ENCODE peak calls at places on chromosomes 5 and 9, in six cellular contexts. One of them, this sample, is unnamed.

GRCh38 chr5:175694371-175695160 is 36.7 kb downstream of the HRH2 start:
- DNase-seq in renal cortical epithelial cell: no peak
- DNase-seq in stromal cell of bone marrow: no peak
- DNase-seq in SK-N-MC: no peak
- DNase-seq in NCI-H748 treated with DMSO at 0.1 percent for 48 hours: no peak
- DNase-seq in colonic mucosa: no peak
- DNase-seq in this sample: no peak

GRCh38 chr9:84669293-84670105 is at the start of gene NTRK2:
- DNase-seq in stromal cell of bone marrow: no peak
- DNase-seq in SK-N-MC: no peak
- DNase-seq in colonic mucosa: peak
- DNase-seq in NCI-H748 treated with DMSO at 0.1 percent for 48 hours: peak
- DNase-seq in renal cortical epithelial cell: no peak
- DNase-seq in this sample: no peak

GRCh38 chr9:98081477-98082219 is 25.1 kb downstream of the NANS start:
- DNase-seq in SK-N-MC: no peak
- DNase-seq in stromal cell of bone marrow: no peak
- DNase-seq in NCI-H748 treated with DMSO at 0.1 percent for 48 hours: no peak
- DNase-seq in renal cortical epithelial cell: peak
- DNase-seq in colonic mucosa: peak
- DNase-seq in this sample: peak

GRCh38 chr9:752201-752600 is 89.3 kb upstream of the DMRT1 start:
- DNase-seq in renal cortical epithelial cell: peak
- DNase-seq in colonic mucosa: no peak
- DNase-seq in NCI-H748 treated with DMSO at 0.1 percent for 48 hours: no peak
- DNase-seq in stromal cell of bone marrow: peak
- DNase-seq in SK-N-MC: no peak
- DNase-seq in this sample: peak

GRCh38 chr5:1875481-1875842 is 7.3 kb downstream of the IRX4 start:
- DNase-seq in SK-N-MC: no peak
- DNase-seq in stromal cell of bone marrow: no peak
- DNase-seq in NCI-H748 treated with DMSO at 0.1 percent for 48 hours: no peak
- DNase-seq in colonic mucosa: no peak
- DNase-seq in renal cortical epithelial cell: no peak
- DNase-seq in this sample: no peak

GRCh38 chr9:4740373-4740622 is 704 bp downstream of the AK3 start:
- DNase-seq in renal cortical epithelial cell: peak
- DNase-seq in SK-N-MC: no peak
- DNase-seq in NCI-H748 treated with DMSO at 0.1 percent for 48 hours: no peak
- DNase-seq in stromal cell of bone marrow: no peak
- DNase-seq in colonic mucosa: no peak
- DNase-seq in this sample: no peak

GRCh38 chr5:122183098-122183794 is 53.9 kb downstream of the ZNF474 start:
- DNase-seq in NCI-H748 treated with DMSO at 0.1 percent for 48 hours: no peak
- DNase-seq in renal cortical epithelial cell: peak
- DNase-seq in stromal cell of bone marrow: peak
- DNase-seq in SK-N-MC: no peak
- DNase-seq in colonic mucosa: peak
- DNase-seq in this sample: peak

GRCh38 chr9:122355336-122355875 is 15.4 kb upstream of the PTGS1 start:
- DNase-seq in SK-N-MC: no peak
- DNase-seq in colonic mucosa: no peak
- DNase-seq in renal cortical epithelial cell: no peak
- DNase-seq in stromal cell of bone marrow: no peak
- DNase-seq in NCI-H748 treated with DMSO at 0.1 percent for 48 hours: no peak
- DNase-seq in this sample: no peak

GRCh38 chr5:113166285-113166684 is 189.7 kb downstream of the DCP2 start:
- DNase-seq in SK-N-MC: no peak
- DNase-seq in renal cortical epithelial cell: no peak
- DNase-seq in NCI-H748 treated with DMSO at 0.1 percent for 48 hours: no peak
- DNase-seq in colonic mucosa: no peak
- DNase-seq in stromal cell of bone marrow: no peak
- DNase-seq in this sample: peak

GRCh38 chr5:5886812-5887486 is 464.5 kb downstream of the ICE1 start:
- DNase-seq in colonic mucosa: peak
- DNase-seq in SK-N-MC: no peak
- DNase-seq in stromal cell of bone marrow: no peak
- DNase-seq in NCI-H748 treated with DMSO at 0.1 percent for 48 hours: peak
- DNase-seq in renal cortical epithelial cell: no peak
- DNase-seq in this sample: no peak

GRCh38 chr5:132510076-132510475 is 19.5 kb upstream of the IRF1 start:
- DNase-seq in SK-N-MC: no peak
- DNase-seq in stromal cell of bone marrow: no peak
- DNase-seq in renal cortical epithelial cell: peak
- DNase-seq in NCI-H748 treated with DMSO at 0.1 percent for 48 hours: no peak
- DNase-seq in colonic mucosa: no peak
- DNase-seq in this sample: peak

GRCh38 chr5:35956429-35956828 is 18.0 kb upstream of the CAPSL start:
- DNase-seq in stromal cell of bone marrow: no peak
- DNase-seq in NCI-H748 treated with DMSO at 0.1 percent for 48 hours: no peak
- DNase-seq in SK-N-MC: no peak
- DNase-seq in colonic mucosa: no peak
- DNase-seq in renal cortical epithelial cell: peak
- DNase-seq in this sample: peak

GRCh38 chr9:137426018-137426681 is 3.0 kb downstream of the NOXA1 start:
- DNase-seq in renal cortical epithelial cell: no peak
- DNase-seq in NCI-H748 treated with DMSO at 0.1 percent for 48 hours: no peak
- DNase-seq in stromal cell of bone marrow: no peak
- DNase-seq in colonic mucosa: no peak
- DNase-seq in SK-N-MC: no peak
- DNase-seq in this sample: no peak

GRCh38 chr5:35861718-35862117 is 5.0 kb downstream of the IL7R start:
- DNase-seq in renal cortical epithelial cell: no peak
- DNase-seq in colonic mucosa: no peak
- DNase-seq in SK-N-MC: no peak
- DNase-seq in stromal cell of bone marrow: no peak
- DNase-seq in NCI-H748 treated with DMSO at 0.1 percent for 48 hours: no peak
- DNase-seq in this sample: no peak

GRCh38 chr9:14314929-14315753 is 1.2 kb upstream of the NFIB start:
- DNase-seq in stromal cell of bone marrow: peak
- DNase-seq in SK-N-MC: no peak
- DNase-seq in renal cortical epithelial cell: peak
- DNase-seq in NCI-H748 treated with DMSO at 0.1 percent for 48 hours: peak
- DNase-seq in colonic mucosa: peak
- DNase-seq in this sample: peak

GRCh38 chr5:141868541-141868940 is 9.7 kb downstream of the PCDH1 start:
- DNase-seq in colonic mucosa: peak
- DNase-seq in renal cortical epithelial cell: no peak
- DNase-seq in NCI-H748 treated with DMSO at 0.1 percent for 48 hours: no peak
- DNase-seq in stromal cell of bone marrow: no peak
- DNase-seq in SK-N-MC: no peak
- DNase-seq in this sample: no peak

GRCh38 chr5:138874771-138875628 is at the start of gene LRRTM2:
- DNase-seq in renal cortical epithelial cell: peak
- DNase-seq in colonic mucosa: no peak
- DNase-seq in NCI-H748 treated with DMSO at 0.1 percent for 48 hours: no peak
- DNase-seq in stromal cell of bone marrow: peak
- DNase-seq in SK-N-MC: no peak
- DNase-seq in this sample: peak

GRCh38 chr9:2787065-2787464 is 56.8 kb downstream of the PUM3 start:
- DNase-seq in NCI-H748 treated with DMSO at 0.1 percent for 48 hours: no peak
- DNase-seq in renal cortical epithelial cell: peak
- DNase-seq in SK-N-MC: no peak
- DNase-seq in colonic mucosa: no peak
- DNase-seq in stromal cell of bone marrow: no peak
- DNase-seq in this sample: peak

GRCh38 chr5:126377444-126377843 is 45.8 kb upstream of the GRAMD2B start:
- DNase-seq in colonic mucosa: no peak
- DNase-seq in NCI-H748 treated with DMSO at 0.1 percent for 48 hours: no peak
- DNase-seq in SK-N-MC: no peak
- DNase-seq in stromal cell of bone marrow: no peak
- DNase-seq in renal cortical epithelial cell: no peak
- DNase-seq in this sample: no peak

GRCh38 chr5:102924963-102925362 is 169.9 kb downstream of the PAM start:
- DNase-seq in renal cortical epithelial cell: no peak
- DNase-seq in SK-N-MC: no peak
- DNase-seq in stromal cell of bone marrow: no peak
- DNase-seq in NCI-H748 treated with DMSO at 0.1 percent for 48 hours: no peak
- DNase-seq in colonic mucosa: no peak
- DNase-seq in this sample: no peak

GRCh38 chr5:178278358-178279023 is 45.9 kb upstream of the PHYKPL start:
- DNase-seq in stromal cell of bone marrow: no peak
- DNase-seq in renal cortical epithelial cell: no peak
- DNase-seq in SK-N-MC: no peak
- DNase-seq in colonic mucosa: no peak
- DNase-seq in NCI-H748 treated with DMSO at 0.1 percent for 48 hours: no peak
- DNase-seq in this sample: no peak

GRCh38 chr5:119341452-119342349 is 14.1 kb upstream of the TNFAIP8 start:
- DNase-seq in SK-N-MC: no peak
- DNase-seq in renal cortical epithelial cell: no peak
- DNase-seq in stromal cell of bone marrow: no peak
- DNase-seq in NCI-H748 treated with DMSO at 0.1 percent for 48 hours: no peak
- DNase-seq in colonic mucosa: no peak
- DNase-seq in this sample: no peak

GRCh38 chr5:147458581-147458980 is 51.3 kb downstream of the DPYSL3 start:
- DNase-seq in NCI-H748 treated with DMSO at 0.1 percent for 48 hours: no peak
- DNase-seq in SK-N-MC: no peak
- DNase-seq in renal cortical epithelial cell: no peak
- DNase-seq in colonic mucosa: no peak
- DNase-seq in stromal cell of bone marrow: no peak
- DNase-seq in this sample: no peak

GRCh38 chr5:53109041-53109435 is 519 bp downstream of the MOCS2 start:
- DNase-seq in renal cortical epithelial cell: peak
- DNase-seq in colonic mucosa: peak
- DNase-seq in SK-N-MC: no peak
- DNase-seq in NCI-H748 treated with DMSO at 0.1 percent for 48 hours: peak
- DNase-seq in stromal cell of bone marrow: no peak
- DNase-seq in this sample: peak

GRCh38 chr5:127844631-127845030 is 141.4 kb downstream of the CCDC192 start:
- DNase-seq in SK-N-MC: no peak
- DNase-seq in stromal cell of bone marrow: no peak
- DNase-seq in colonic mucosa: peak
- DNase-seq in NCI-H748 treated with DMSO at 0.1 percent for 48 hours: no peak
- DNase-seq in renal cortical epithelial cell: no peak
- DNase-seq in this sample: no peak

GRCh38 chr5:64489857-64490256 is 16.0 kb upstream of the RGS7BP start:
- DNase-seq in NCI-H748 treated with DMSO at 0.1 percent for 48 hours: no peak
- DNase-seq in renal cortical epithelial cell: no peak
- DNase-seq in colonic mucosa: no peak
- DNase-seq in SK-N-MC: no peak
- DNase-seq in stromal cell of bone marrow: no peak
- DNase-seq in this sample: no peak

GRCh38 chr9:89363311-89363670 is 45.0 kb downstream of the SECISBP2 start:
- DNase-seq in NCI-H748 treated with DMSO at 0.1 percent for 48 hours: no peak
- DNase-seq in SK-N-MC: no peak
- DNase-seq in stromal cell of bone marrow: no peak
- DNase-seq in renal cortical epithelial cell: no peak
- DNase-seq in colonic mucosa: no peak
- DNase-seq in this sample: no peak

GRCh38 chr5:87400305-87400899 is 12.3 kb downstream of the CCNH start:
- DNase-seq in colonic mucosa: no peak
- DNase-seq in stromal cell of bone marrow: no peak
- DNase-seq in NCI-H748 treated with DMSO at 0.1 percent for 48 hours: peak
- DNase-seq in SK-N-MC: no peak
- DNase-seq in renal cortical epithelial cell: peak
- DNase-seq in this sample: peak

GRCh38 chr9:6672118-6672517 is 26.6 kb upstream of the GLDC start:
- DNase-seq in NCI-H748 treated with DMSO at 0.1 percent for 48 hours: no peak
- DNase-seq in colonic mucosa: no peak
- DNase-seq in renal cortical epithelial cell: no peak
- DNase-seq in stromal cell of bone marrow: no peak
- DNase-seq in SK-N-MC: no peak
- DNase-seq in this sample: no peak

GRCh38 chr9:114303571-114303970 is 19.3 kb upstream of the ORM1 start:
- DNase-seq in stromal cell of bone marrow: no peak
- DNase-seq in NCI-H748 treated with DMSO at 0.1 percent for 48 hours: no peak
- DNase-seq in SK-N-MC: no peak
- DNase-seq in colonic mucosa: peak
- DNase-seq in renal cortical epithelial cell: no peak
- DNase-seq in this sample: no peak

GRCh38 chr5:103006921-103007320 is 113.0 kb downstream of the GIN1 start:
- DNase-seq in SK-N-MC: no peak
- DNase-seq in stromal cell of bone marrow: no peak
- DNase-seq in NCI-H748 treated with DMSO at 0.1 percent for 48 hours: no peak
- DNase-seq in renal cortical epithelial cell: no peak
- DNase-seq in colonic mucosa: no peak
- DNase-seq in this sample: no peak

GRCh38 chr9:123933401-123933800 is 3.5 kb upstream of the DENND1A start:
- DNase-seq in stromal cell of bone marrow: no peak
- DNase-seq in NCI-H748 treated with DMSO at 0.1 percent for 48 hours: no peak
- DNase-seq in renal cortical epithelial cell: peak
- DNase-seq in colonic mucosa: no peak
- DNase-seq in SK-N-MC: no peak
- DNase-seq in this sample: peak

GRCh38 chr5:109316631-109317030 is 93.1 kb downstream of the PJA2 start:
- DNase-seq in colonic mucosa: no peak
- DNase-seq in renal cortical epithelial cell: peak
- DNase-seq in NCI-H748 treated with DMSO at 0.1 percent for 48 hours: no peak
- DNase-seq in SK-N-MC: no peak
- DNase-seq in stromal cell of bone marrow: peak
- DNase-seq in this sample: peak

GRCh38 chr5:38417658-38418017 is 138.8 kb downstream of the LIFR start:
- DNase-seq in NCI-H748 treated with DMSO at 0.1 percent for 48 hours: no peak
- DNase-seq in SK-N-MC: no peak
- DNase-seq in colonic mucosa: no peak
- DNase-seq in stromal cell of bone marrow: no peak
- DNase-seq in renal cortical epithelial cell: no peak
- DNase-seq in this sample: no peak